ENCODE peak calls at places on chromosomes 12 and 14, in ten cellular contexts. One of them, this sample, is unnamed.

GRCh38 chr12:98154850-98155249 is 360.5 kb upstream of the TMPO start:
- DNase-seq in PC-3: peak
- DNase-seq in activated naive CD8-positive, alpha-beta T cell treated with anti-CD3 and anti-CD28 coated beads, Interleukin-2, amount 50 U/mL, for 24 hours: no peak
- DNase-seq in AG20443: no peak
- DNase-seq in NCI-H1048: no peak
- DNase-seq in NCI-H345: peak
- DNase-seq in posterior vena cava: no peak
- DNase-seq in stimulated activated CD4-positive, alpha-beta T cell treated with anti-CD3 and anti-CD28 coated beads, Interleukin-4, amount 100 ng/mL, for 1 hour: no peak
- DNase-seq in ELR: peak
- DNase-seq in fibroblast of pulmonary artery: peak
- DNase-seq in this sample: no peak

GRCh38 chr12:30909088-30909688 is 17.4 kb upstream of the TSPAN11 start:
- DNase-seq in PC-3: no peak
- DNase-seq in activated naive CD8-positive, alpha-beta T cell treated with anti-CD3 and anti-CD28 coated beads, Interleukin-2, amount 50 U/mL, for 24 hours: no peak
- DNase-seq in AG20443: no peak
- DNase-seq in NCI-H1048: no peak
- DNase-seq in NCI-H345: no peak
- DNase-seq in posterior vena cava: no peak
- DNase-seq in stimulated activated CD4-positive, alpha-beta T cell treated with anti-CD3 and anti-CD28 coated beads, Interleukin-4, amount 100 ng/mL, for 1 hour: no peak
- DNase-seq in ELR: no peak
- DNase-seq in fibroblast of pulmonary artery: no peak
- DNase-seq in this sample: no peak

GRCh38 chr12:61798778-61799177 is 461.4 kb upstream of the USP15 start:
- DNase-seq in PC-3: no peak
- DNase-seq in activated naive CD8-positive, alpha-beta T cell treated with anti-CD3 and anti-CD28 coated beads, Interleukin-2, amount 50 U/mL, for 24 hours: no peak
- DNase-seq in AG20443: no peak
- DNase-seq in NCI-H1048: no peak
- DNase-seq in NCI-H345: no peak
- DNase-seq in posterior vena cava: no peak
- DNase-seq in stimulated activated CD4-positive, alpha-beta T cell treated with anti-CD3 and anti-CD28 coated beads, Interleukin-4, amount 100 ng/mL, for 1 hour: no peak
- DNase-seq in ELR: no peak
- DNase-seq in fibroblast of pulmonary artery: no peak
- DNase-seq in this sample: no peak

GRCh38 chr12:23938422-23938821 is 11.0 kb downstream of the SOX5 start:
- DNase-seq in PC-3: no peak
- DNase-seq in activated naive CD8-positive, alpha-beta T cell treated with anti-CD3 and anti-CD28 coated beads, Interleukin-2, amount 50 U/mL, for 24 hours: no peak
- DNase-seq in AG20443: no peak
- DNase-seq in NCI-H1048: no peak
- DNase-seq in NCI-H345: no peak
- DNase-seq in posterior vena cava: no peak
- DNase-seq in stimulated activated CD4-positive, alpha-beta T cell treated with anti-CD3 and anti-CD28 coated beads, Interleukin-4, amount 100 ng/mL, for 1 hour: no peak
- DNase-seq in ELR: no peak
- DNase-seq in fibroblast of pulmonary artery: no peak
- DNase-seq in this sample: no peak

GRCh38 chr12:42574879-42575278 is 14.7 kb downstream of the PRICKLE1 start:
- DNase-seq in PC-3: no peak
- DNase-seq in activated naive CD8-positive, alpha-beta T cell treated with anti-CD3 and anti-CD28 coated beads, Interleukin-2, amount 50 U/mL, for 24 hours: no peak
- DNase-seq in AG20443: peak
- DNase-seq in NCI-H1048: no peak
- DNase-seq in NCI-H345: no peak
- DNase-seq in posterior vena cava: no peak
- DNase-seq in stimulated activated CD4-positive, alpha-beta T cell treated with anti-CD3 and anti-CD28 coated beads, Interleukin-4, amount 100 ng/mL, for 1 hour: no peak
- DNase-seq in ELR: no peak
- DNase-seq in fibroblast of pulmonary artery: no peak
- DNase-seq in this sample: no peak

GRCh38 chr12:131591714-131592709 is 118.9 kb upstream of the SFSWAP start:
- DNase-seq in PC-3: no peak
- DNase-seq in activated naive CD8-positive, alpha-beta T cell treated with anti-CD3 and anti-CD28 coated beads, Interleukin-2, amount 50 U/mL, for 24 hours: no peak
- DNase-seq in AG20443: no peak
- DNase-seq in NCI-H1048: no peak
- DNase-seq in NCI-H345: no peak
- DNase-seq in posterior vena cava: no peak
- DNase-seq in stimulated activated CD4-positive, alpha-beta T cell treated with anti-CD3 and anti-CD28 coated beads, Interleukin-4, amount 100 ng/mL, for 1 hour: no peak
- DNase-seq in ELR: no peak
- DNase-seq in fibroblast of pulmonary artery: no peak
- DNase-seq in this sample: no peak

GRCh38 chr12:12561305-12562015 is 1.2 kb downstream of the DUSP16 start:
- DNase-seq in PC-3: peak
- DNase-seq in activated naive CD8-positive, alpha-beta T cell treated with anti-CD3 and anti-CD28 coated beads, Interleukin-2, amount 50 U/mL, for 24 hours: peak
- DNase-seq in AG20443: peak
- DNase-seq in NCI-H1048: no peak
- DNase-seq in NCI-H345: peak
- DNase-seq in posterior vena cava: peak
- DNase-seq in stimulated activated CD4-positive, alpha-beta T cell treated with anti-CD3 and anti-CD28 coated beads, Interleukin-4, amount 100 ng/mL, for 1 hour: peak
- DNase-seq in ELR: peak
- DNase-seq in fibroblast of pulmonary artery: peak
- DNase-seq in this sample: peak

GRCh38 chr12:53824001-53824716 is 72.4 kb upstream of the CISTR start:
- DNase-seq in PC-3: no peak
- DNase-seq in activated naive CD8-positive, alpha-beta T cell treated with anti-CD3 and anti-CD28 coated beads, Interleukin-2, amount 50 U/mL, for 24 hours: no peak
- DNase-seq in AG20443: no peak
- DNase-seq in NCI-H1048: no peak
- DNase-seq in NCI-H345: no peak
- DNase-seq in posterior vena cava: no peak
- DNase-seq in stimulated activated CD4-positive, alpha-beta T cell treated with anti-CD3 and anti-CD28 coated beads, Interleukin-4, amount 100 ng/mL, for 1 hour: no peak
- DNase-seq in ELR: no peak
- DNase-seq in fibroblast of pulmonary artery: no peak
- DNase-seq in this sample: no peak

GRCh38 chr14:75258079-75258802 is 20.4 kb upstream of the FOS start:
- DNase-seq in PC-3: no peak
- DNase-seq in activated naive CD8-positive, alpha-beta T cell treated with anti-CD3 and anti-CD28 coated beads, Interleukin-2, amount 50 U/mL, for 24 hours: no peak
- DNase-seq in AG20443: peak
- DNase-seq in NCI-H1048: no peak
- DNase-seq in NCI-H345: no peak
- DNase-seq in posterior vena cava: peak
- DNase-seq in stimulated activated CD4-positive, alpha-beta T cell treated with anti-CD3 and anti-CD28 coated beads, Interleukin-4, amount 100 ng/mL, for 1 hour: no peak
- DNase-seq in ELR: no peak
- DNase-seq in fibroblast of pulmonary artery: peak
- DNase-seq in this sample: no peak

This sample was measured in hepatic stellate cell.